ENCODE peak calls at places on chromosomes 2 and 18, in eight cellular contexts. W, U, S, N, G, Q, B and X are unnamed samples.

GRCh38 chr2:42424033-42424432 is 63.0 kb upstream of the COX7A2L start:
- DNase-seq in G (no peak), Q (no peak), N (no peak), S (no peak), B (no peak), U (no peak), W (no peak), X (no peak)

GRCh38 chr2:151021747-151022450 is 239.8 kb downstream of the RBM43 start:
- DNase-seq in S (no peak), B (no peak), U (no peak), N (no peak), G (no peak), Q (no peak), W (no peak), X (no peak)

GRCh38 chr2:112803691-112804521 is 19.6 kb upstream of the IL1A start:
- DNase-seq in Q (no peak), U (peak; percentile 92), G (no peak), S (peak; percentile 43), W (no peak), N (no peak), B (no peak), X (no peak)

GRCh38 chr2:19359021-19359357 is 566 bp upstream of the OSR1 start:
- DNase-seq in S (no peak), G (no peak), W (no peak), N (no peak), U (no peak), Q (no peak), B (no peak), X (no peak)

GRCh38 chr18:10893761-10894160 is 255.6 kb downstream of the PIEZO2 start:
- DNase-seq in U (no peak), S (no peak), Q (no peak), W (no peak), N (no peak), G (no peak), B (no peak), X (no peak)

GRCh38 chr2:227748079-227748478 is 2.4 kb downstream of the SCYGR8 start:
- DNase-seq in W (no peak), G (no peak), B (no peak), N (peak; percentile 54), S (peak; percentile 18), Q (no peak), U (peak; percentile 63), X (no peak)

GRCh38 chr2:64978514-64979268 is 10.5 kb upstream of the SLC1A4 start:
- DNase-seq in U (no peak), W (no peak), Q (no peak), B (no peak), G (no peak), S (peak; percentile 22), N (peak; percentile 6), X (no peak)

GRCh38 chr2:99028558-99028957 is 92.5 kb upstream of the CRACDL start:
- DNase-seq in W (no peak), B (no peak), S (no peak), Q (no peak), G (no peak), U (no peak), N (no peak), X (no peak)

GRCh38 chr2:105753380-105753779 is 8.7 kb downstream of the NCK2 start:
- DNase-seq in Q (no peak), U (no peak), W (no peak), N (no peak), B (no peak), G (no peak), S (no peak), X (no peak)

GRCh38 chr18:71105078-71105819 is 816.4 kb downstream of the SOCS6 start:
- DNase-seq in W (no peak), G (no peak), B (no peak), U (no peak), N (no peak), S (no peak), Q (no peak), X (no peak)

GRCh38 chr2:226979004-226979403 is 143.2 kb downstream of the RHBDD1 start:
- DNase-seq in Q (no peak), N (no peak), U (no peak), B (no peak), S (peak; percentile 65), W (no peak), G (no peak), X (no peak)

GRCh38 chr18:51300912-51301311 is 103.4 kb upstream of the MEX3C start:
- DNase-seq in B (no peak), U (no peak), Q (no peak), G (no peak), N (no peak), W (no peak), S (no peak), X (no peak)

GRCh38 chr2:10389191-10389590 is 58.9 kb downstream of the ODC1 start:
- DNase-seq in S (no peak), N (no peak), Q (no peak), W (no peak), B (no peak), G (no peak), U (no peak), X (no peak)

GRCh38 chr18:78627546-78628315 is 351.9 kb upstream of the SALL3 start:
- DNase-seq in Q (no peak), N (no peak), B (peak; percentile 43), W (no peak), U (no peak), G (peak; percentile 15), S (no peak), X (no peak)

GRCh38 chr2:142285480-142285879 is 154.7 kb upstream of the LRP1B start:
- DNase-seq in W (no peak), U (no peak), N (no peak), Q (no peak), G (no peak), B (no peak), S (no peak), X (no peak)

GRCh38 chr2:128232965-128233789 is 85.5 kb downstream of the HS6ST1 start:
- DNase-seq in N (peak; percentile 46), Q (peak; percentile 17), U (peak; percentile 78), S (peak; percentile 89), B (peak; percentile 92), G (peak; percentile 92), W (peak; percentile 91), X (peak; percentile 85)

GRCh38 chr2:232214053-232214452 is 164.5 kb upstream of the ALPP start:
- DNase-seq in U (no peak), G (no peak), Q (no peak), S (no peak), N (no peak), B (no peak), W (no peak), X (no peak)
- TF ChIP-seq CTCF in U (no peak), G (no peak), Q (no peak), S (no peak), N (no peak), B (no peak), W (no peak), X (no peak)

GRCh38 chr2:37625781-37626548 is 45.5 kb downstream of the CDC42EP3 start:
- DNase-seq in G (peak; percentile 41), Q (peak; percentile 82), S (no peak), U (no peak), B (peak; percentile 92), N (no peak), W (no peak), X (no peak)
- TF ChIP-seq POLR2A in G (peak; percentile 8), Q (no peak), S (no peak), U (no peak), B (no peak), N (no peak), W (no peak), X (no peak)

GRCh38 chr2:62229082-62229620 is 33.2 kb downstream of the B3GNT2 start:
- DNase-seq in U (no peak), G (no peak), S (no peak), B (no peak), Q (no peak), N (no peak), W (no peak), X (no peak)

GRCh38 chr2:62231541-62231940 is 35.6 kb downstream of the B3GNT2 start:
- DNase-seq in N (no peak), W (no peak), U (no peak), Q (no peak), S (no peak), G (no peak), B (no peak), X (no peak)

GRCh38 chr2:62236499-62236898 is 40.6 kb downstream of the B3GNT2 start:
- DNase-seq in Q (no peak), W (no peak), G (no peak), B (no peak), U (no peak), S (no peak), N (no peak), X (no peak)

GRCh38 chr2:62238236-62238635 is 42.3 kb downstream of the B3GNT2 start:
- DNase-seq in S (no peak), W (no peak), B (no peak), U (no peak), Q (no peak), G (no peak), N (no peak), X (no peak)

DNA sequence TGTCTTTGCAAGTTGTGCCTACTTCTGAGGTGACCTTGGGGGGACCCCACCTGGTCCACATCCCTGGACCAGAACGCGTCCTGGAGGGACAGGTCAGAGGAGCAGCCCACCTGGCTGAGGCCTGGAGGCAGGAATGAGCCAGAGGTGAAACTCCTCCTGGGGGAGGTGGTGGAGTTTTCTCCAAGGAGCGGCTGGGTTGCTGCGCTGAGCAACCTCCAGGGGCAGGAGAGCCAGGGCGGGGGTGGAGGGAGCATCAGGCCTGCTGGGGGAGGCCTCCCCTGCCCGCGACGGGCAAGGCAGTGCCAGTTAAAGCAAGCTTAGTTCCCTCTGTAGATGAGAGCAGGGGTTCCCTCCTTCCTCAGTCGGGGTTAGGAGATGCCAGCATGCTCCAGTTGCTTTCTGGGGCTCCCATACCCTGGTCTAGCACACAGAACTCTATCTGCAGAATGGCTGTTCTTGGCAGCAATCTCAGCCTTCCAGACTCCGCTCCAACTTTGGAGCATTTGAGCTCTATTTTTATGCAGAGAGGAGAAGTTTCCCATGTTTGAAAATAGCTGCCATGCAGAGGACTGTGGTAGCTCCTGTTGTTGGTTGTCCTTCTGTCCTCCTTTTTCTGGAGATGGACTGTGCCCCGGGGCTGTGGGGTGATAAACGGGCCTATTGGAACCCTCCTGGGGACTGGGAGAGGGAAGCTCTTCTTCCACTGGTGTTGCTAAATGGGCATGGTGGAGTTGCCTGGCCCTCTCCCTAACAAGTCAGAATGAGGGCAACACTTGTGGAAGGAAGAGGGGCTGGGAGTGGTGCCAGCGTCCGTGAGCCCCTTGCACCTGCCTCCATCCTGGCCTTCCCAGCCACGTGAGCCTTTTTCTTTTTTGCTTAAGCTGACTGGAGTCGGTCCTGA is 39.1 kb downstream of the B3GNT2 start:
- DNase-seq in N (no peak), Q (no peak), G (no peak), S (no peak), W (no peak), U (no peak), B (no peak), X (no peak)
- TF ChIP-seq POLR2AphosphoS5 in N (no peak), Q (no peak), G (no peak), S (no peak), W (no peak), U (no peak), B (no peak), X (no peak)

DNA sequence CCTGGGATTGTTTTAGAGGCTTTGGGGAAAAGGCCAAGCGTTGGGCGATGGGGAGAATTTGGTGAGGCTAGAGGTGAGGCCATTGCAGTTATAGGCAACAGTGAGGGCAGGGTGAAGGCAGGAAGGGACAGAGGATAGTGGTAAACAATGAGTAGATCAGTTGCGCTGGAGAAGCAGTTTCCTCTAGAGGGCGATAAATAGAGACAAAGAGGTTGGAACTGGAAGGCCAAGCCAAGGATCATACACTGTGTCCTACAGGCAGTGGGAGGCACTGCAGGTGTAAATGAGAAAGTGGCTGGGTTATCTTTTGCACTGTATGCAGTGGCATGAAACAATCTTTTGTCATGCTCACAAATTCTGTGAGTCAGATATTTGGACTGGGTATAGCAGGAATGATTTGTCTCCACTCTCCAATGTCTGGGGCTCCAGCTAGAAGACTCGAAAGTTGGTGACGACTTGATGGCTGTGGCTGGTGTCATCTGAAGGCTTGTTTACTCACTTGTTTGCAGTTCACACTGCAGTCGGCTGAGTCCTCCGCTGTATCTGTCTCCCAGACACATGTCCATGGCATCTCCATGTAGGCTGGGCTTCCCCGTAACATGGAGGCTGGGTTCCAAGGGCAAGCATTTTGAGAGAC is 82.1 kb downstream of the TNP1 start:
- DNase-seq in B (no peak), G (no peak), W (no peak), S (peak; percentile 78), U (peak; percentile 89), Q (peak; percentile 27), N (peak; percentile 84), X (no peak)
- TF ChIP-seq CTCF in B (no peak), G (peak; percentile 39), W (no peak), S (peak; percentile 99), U (peak; percentile 88), Q (peak; percentile 87), N (peak; percentile 95), X (peak; percentile 18)